ENCODE peak calls at places on chromosomes 3 and 15, in seven cellular contexts. One of them, this sample, is unnamed.

GRCh38 chr15:50906954-50907865 is 1.3 kb upstream of the AP4E1 start:
- DNase-seq in tibial nerve: no peak
- DNase-seq in transverse colon: peak
- DNase-seq in HepG2: peak
- DNase-seq in sigmoid colon: no peak
- DNase-seq in ovary: no peak
- DNase-seq in A549: peak
- DNase-seq in this sample: peak

GRCh38 chr3:151544164-151544548 is 83.3 kb upstream of the IGSF10 start:
- DNase-seq in tibial nerve: no peak
- DNase-seq in ovary: no peak
- DNase-seq in A549: no peak
- DNase-seq in HepG2: no peak
- DNase-seq in sigmoid colon: no peak
- DNase-seq in transverse colon: no peak
- DNase-seq in this sample: no peak

GRCh38 chr3:76954412-76954811 is 85.5 kb upstream of the ROBO2 start:
- DNase-seq in HepG2: no peak
- DNase-seq in ovary: no peak
- DNase-seq in sigmoid colon: no peak
- DNase-seq in tibial nerve: no peak
- DNase-seq in A549: no peak
- DNase-seq in transverse colon: no peak
- DNase-seq in this sample: no peak

GRCh38 chr3:4550957-4551754 is 58.0 kb downstream of the ITPR1 start:
- DNase-seq in A549: no peak
- DNase-seq in tibial nerve: no peak
- DNase-seq in ovary: peak
- DNase-seq in sigmoid colon: peak
- DNase-seq in HepG2: no peak
- DNase-seq in transverse colon: no peak
- DNase-seq in this sample: no peak

GRCh38 chr15:25182736-25183445 is 228.1 kb downstream of the SNRPN start:
- DNase-seq in HepG2: no peak
- DNase-seq in tibial nerve: no peak
- DNase-seq in sigmoid colon: peak
- DNase-seq in ovary: peak
- DNase-seq in transverse colon: no peak
- DNase-seq in A549: no peak
- DNase-seq in this sample: no peak

GRCh38 chr3:169838511-169838910 is 25.8 kb upstream of the LRRC34 start:
- DNase-seq in tibial nerve: no peak
- DNase-seq in HepG2: no peak
- DNase-seq in transverse colon: no peak
- DNase-seq in sigmoid colon: no peak
- DNase-seq in ovary: no peak
- DNase-seq in A549: no peak
- DNase-seq in this sample: no peak

GRCh38 chr3:8416965-8417364 is 84.7 kb upstream of the LMCD1 start:
- DNase-seq in sigmoid colon: no peak
- DNase-seq in HepG2: no peak
- DNase-seq in transverse colon: peak
- DNase-seq in ovary: no peak
- DNase-seq in A549: peak
- DNase-seq in tibial nerve: no peak
- DNase-seq in this sample: peak

GRCh38 chr3:71495708-71496472 is 87.6 kb downstream of the FOXP1 start:
- DNase-seq in sigmoid colon: no peak
- DNase-seq in transverse colon: no peak
- DNase-seq in A549: peak
- DNase-seq in HepG2: peak
- DNase-seq in tibial nerve: no peak
- DNase-seq in ovary: no peak
- DNase-seq in this sample: no peak

GRCh38 chr3:101200461-101200860 is 119.9 kb downstream of the IMPG2 start:
- DNase-seq in A549: no peak
- DNase-seq in HepG2: no peak
- DNase-seq in tibial nerve: no peak
- DNase-seq in ovary: no peak
- DNase-seq in transverse colon: no peak
- DNase-seq in sigmoid colon: no peak
- DNase-seq in this sample: no peak

GRCh38 chr3:190155752-190156151 is 35.1 kb upstream of the P3H2 start:
- DNase-seq in transverse colon: peak
- DNase-seq in ovary: no peak
- DNase-seq in tibial nerve: no peak
- DNase-seq in A549: no peak
- DNase-seq in sigmoid colon: no peak
- DNase-seq in HepG2: no peak
- DNase-seq in this sample: peak

GRCh38 chr3:121975702-121976302 is 46.2 kb downstream of the ILDR1 start:
- DNase-seq in tibial nerve: no peak
- DNase-seq in A549: no peak
- DNase-seq in sigmoid colon: no peak
- DNase-seq in HepG2: no peak
- DNase-seq in ovary: no peak
- DNase-seq in transverse colon: no peak
- DNase-seq in this sample: no peak

GRCh38 chr3:121979246-121979645 is 42.8 kb downstream of the ILDR1 start:
- DNase-seq in A549: no peak
- DNase-seq in HepG2: no peak
- DNase-seq in transverse colon: no peak
- DNase-seq in sigmoid colon: no peak
- DNase-seq in ovary: no peak
- DNase-seq in tibial nerve: no peak
- DNase-seq in this sample: no peak

GRCh38 chr3:121974601-121975111 is 47.4 kb downstream of the ILDR1 start:
- DNase-seq in A549: no peak
- DNase-seq in tibial nerve: no peak
- DNase-seq in transverse colon: no peak
- DNase-seq in HepG2: no peak
- DNase-seq in sigmoid colon: no peak
- DNase-seq in ovary: no peak
- DNase-seq in this sample: no peak

GRCh38 chr3:121979734-121980449 is 42.2 kb downstream of the ILDR1 start:
- DNase-seq in sigmoid colon: no peak
- DNase-seq in A549: peak
- DNase-seq in HepG2: no peak
- DNase-seq in tibial nerve: no peak
- DNase-seq in transverse colon: no peak
- DNase-seq in ovary: no peak
- DNase-seq in this sample: no peak

GRCh38 chr3:121976727-121977126 is 45.3 kb downstream of the ILDR1 start:
- DNase-seq in A549: no peak
- DNase-seq in ovary: no peak
- DNase-seq in sigmoid colon: no peak
- DNase-seq in HepG2: no peak
- DNase-seq in tibial nerve: no peak
- DNase-seq in transverse colon: no peak
- DNase-seq in this sample: no peak
- TF ChIP-seq POLR2A in A549: no peak
- TF ChIP-seq POLR2A in ovary: no peak
- TF ChIP-seq POLR2A in sigmoid colon: no peak
- TF ChIP-seq POLR2A in HepG2: no peak
- TF ChIP-seq POLR2A in tibial nerve: no peak
- TF ChIP-seq POLR2A in transverse colon: no peak
- TF ChIP-seq POLR2A in this sample: no peak

DNA sequence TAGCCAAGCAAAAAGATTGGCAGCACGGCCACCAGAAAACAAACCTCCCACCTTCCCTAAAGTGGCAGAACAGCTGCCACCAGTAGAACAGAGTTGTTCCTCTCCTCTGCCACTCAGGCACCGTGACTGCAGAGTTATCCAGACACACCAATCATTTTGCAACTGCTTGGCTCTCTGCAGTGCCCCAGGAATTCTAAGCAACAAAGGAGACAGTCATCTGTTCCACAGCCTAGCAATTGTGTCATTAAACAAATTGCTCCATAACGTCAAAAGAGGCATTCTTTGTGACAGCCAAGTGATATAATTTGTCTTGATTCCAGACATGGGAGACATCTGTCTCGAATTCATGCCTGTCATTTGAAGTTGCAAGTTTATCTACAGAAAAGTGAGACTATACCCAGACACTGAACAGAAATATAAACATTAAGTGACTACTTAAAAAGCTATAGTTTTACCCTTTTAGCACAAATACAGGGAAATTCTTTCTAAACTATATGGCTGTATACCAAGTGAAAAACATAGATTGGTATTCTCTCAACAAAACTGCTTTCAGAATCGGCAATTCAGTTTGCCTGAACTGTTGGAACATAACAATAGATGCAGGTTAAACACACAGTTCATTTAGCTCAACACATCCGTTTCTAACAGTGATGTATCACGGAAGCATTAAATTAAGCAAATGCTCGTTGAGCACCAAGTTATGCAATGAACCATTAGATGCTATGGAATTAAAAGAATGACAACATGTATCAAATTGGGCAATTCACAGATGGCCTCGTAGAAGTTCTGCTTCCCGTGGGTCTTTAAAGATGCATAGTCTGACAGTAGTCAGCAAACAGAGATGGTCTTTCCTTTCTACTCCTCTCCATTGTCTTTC is 281.3 kb downstream of the FGF12 start:
- DNase-seq in ovary: no peak
- DNase-seq in tibial nerve: no peak
- DNase-seq in transverse colon: no peak
- DNase-seq in sigmoid colon: no peak
- DNase-seq in HepG2: no peak
- DNase-seq in A549: no peak
- DNase-seq in this sample: no peak
- TF ChIP-seq EP300 in ovary: no peak
- TF ChIP-seq EP300 in tibial nerve: no peak
- TF ChIP-seq EP300 in transverse colon: no peak
- TF ChIP-seq EP300 in sigmoid colon: no peak
- TF ChIP-seq EP300 in HepG2: no peak
- TF ChIP-seq EP300 in A549: no peak
- TF ChIP-seq EP300 in this sample: no peak

DNA sequence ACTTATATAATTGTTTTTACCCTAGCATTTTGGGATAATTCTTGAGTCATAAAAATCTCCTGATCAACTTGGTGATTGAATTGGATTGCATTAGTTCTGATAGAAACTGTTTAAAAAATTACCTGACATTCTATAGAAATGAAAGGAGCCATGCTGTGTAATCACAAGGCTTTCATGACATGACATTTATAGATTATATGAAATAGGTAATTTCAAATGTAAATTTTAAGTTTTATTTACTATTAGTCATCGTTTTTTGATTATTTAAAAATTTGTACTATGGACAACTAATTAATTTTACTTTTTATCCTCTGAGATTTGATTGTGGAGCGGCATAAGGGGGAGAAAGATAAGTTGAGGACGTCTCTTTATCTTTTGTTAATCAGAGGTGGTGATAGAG is 12.3 kb upstream of the CHD2 start:
- DNase-seq in sigmoid colon: no peak
- DNase-seq in tibial nerve: no peak
- DNase-seq in A549: no peak
- DNase-seq in HepG2: no peak
- DNase-seq in ovary: no peak
- DNase-seq in transverse colon: no peak
- DNase-seq in this sample: no peak
- H3K4me3 ChIP-seq in sigmoid colon: no peak
- H3K4me3 ChIP-seq in tibial nerve: no peak
- H3K4me3 ChIP-seq in A549: peak
- H3K4me3 ChIP-seq in HepG2: no peak
- H3K4me3 ChIP-seq in ovary: no peak
- H3K4me3 ChIP-seq in transverse colon: peak
- H3K4me3 ChIP-seq in this sample: peak

GRCh38 chr3:52234516-52235447 is 4.2 kb downstream of the TWF2 start:
- DNase-seq in sigmoid colon: no peak
- DNase-seq in transverse colon: no peak
- DNase-seq in tibial nerve: no peak
- DNase-seq in A549: no peak
- DNase-seq in HepG2: no peak
- DNase-seq in ovary: peak
- DNase-seq in this sample: no peak

GRCh38 chr3:52232279-52233107 is 6.5 kb downstream of the TWF2 start:
- DNase-seq in A549: no peak
- DNase-seq in ovary: no peak
- DNase-seq in sigmoid colon: no peak
- DNase-seq in transverse colon: no peak
- DNase-seq in HepG2: no peak
- DNase-seq in tibial nerve: no peak
- DNase-seq in this sample: no peak

GRCh38 chr3:52231502-52232278 is 6.2 kb upstream of the TLR9 start:
- DNase-seq in A549: peak
- DNase-seq in transverse colon: peak
- DNase-seq in tibial nerve: peak
- DNase-seq in ovary: peak
- DNase-seq in HepG2: no peak
- DNase-seq in sigmoid colon: no peak
- DNase-seq in this sample: peak

GRCh38 chr3:52233968-52234367 is 5.0 kb downstream of the TWF2 start:
- DNase-seq in ovary: no peak
- DNase-seq in transverse colon: no peak
- DNase-seq in tibial nerve: no peak
- DNase-seq in sigmoid colon: no peak
- DNase-seq in A549: no peak
- DNase-seq in HepG2: no peak
- DNase-seq in this sample: no peak

GRCh38 chr3:52233108-52233591 is 5.8 kb downstream of the TWF2 start:
- DNase-seq in ovary: no peak
- DNase-seq in transverse colon: no peak
- DNase-seq in A549: no peak
- DNase-seq in tibial nerve: no peak
- DNase-seq in sigmoid colon: no peak
- DNase-seq in HepG2: no peak
- DNase-seq in this sample: no peak
- TF ChIP-seq POLR2A in ovary: no peak
- TF ChIP-seq POLR2A in transverse colon: no peak
- TF ChIP-seq POLR2A in A549: no peak
- TF ChIP-seq POLR2A in tibial nerve: no peak
- TF ChIP-seq POLR2A in sigmoid colon: no peak
- TF ChIP-seq POLR2A in HepG2: no peak
- TF ChIP-seq POLR2A in this sample: no peak

This sample was measured in stomach.